ENCODE peak calls at places on chromosome 4, in eight cellular contexts. F is neural progenitor cell; C is Kasumi-1; W is T-helper 17 cell; U is left ventricle myocardium inferior; Q is NCI-H1436; A is GM04504; V is CD4-positive, alpha-beta T cell. H is an unnamed sample.
A peak's percentile ranks its signal among the peaks of the same experiment; 100 is the strongest.

GRCh38 chr4:77393981-77394380 is 211.6 kb upstream of the CXCL13 start:
- DNase-seq in F (no peak), C (no peak), W (no peak), U (no peak), Q (no peak), A (no peak), V (no peak), H (no peak)

GRCh38 chr4:93842512-93843252 is 14.1 kb downstream of the ATOH1 start:
- DNase-seq in F (no peak), C (no peak), W (no peak), U (no peak), Q (no peak), A (no peak), V (no peak), H (no peak)

GRCh38 chr4:10554694-10555093 is 97.5 kb upstream of the ZNF518B start:
- DNase-seq in F (peak; percentile 69), C (peak; percentile 56), W (peak; percentile 32), U (no peak), Q (no peak), A (peak; percentile 21), V (peak; percentile 18), H (peak; percentile 21)

GRCh38 chr4:82787342-82787741 is 11.3 kb downstream of the SCD5 start:
- DNase-seq in F (no peak), C (no peak), W (no peak), U (no peak), Q (no peak), A (no peak), V (no peak), H (peak; percentile 86)

GRCh38 chr4:173504181-173504503 is 25.9 kb downstream of the HAND2 start:
- DNase-seq in F (no peak), C (no peak), W (no peak), U (peak; percentile 37), Q (no peak), A (no peak), V (no peak), H (no peak)

GRCh38 chr4:184165291-184165690 is 52.4 kb downstream of the ENPP6 start:
- DNase-seq in F (no peak), C (no peak), W (no peak), U (no peak), Q (no peak), A (no peak), V (no peak), H (peak; percentile 27)

GRCh38 chr4:116361782-116362181 is 723.6 kb downstream of the TRAM1L1 start:
- DNase-seq in F (no peak), C (no peak), W (no peak), U (no peak), Q (no peak), A (no peak), V (no peak), H (peak; percentile 86)

GRCh38 chr4:76752911-76753494 is 144.9 kb downstream of the SOWAHB start:
- DNase-seq in F (no peak), C (no peak), W (no peak), U (no peak), Q (no peak), A (peak; percentile 99), V (no peak), H (peak; percentile 83)

GRCh38 chr4:106864231-106864630 is 171.9 kb downstream of the DKK2 start:
- DNase-seq in F (no peak), C (no peak), W (no peak), U (no peak), Q (no peak), A (peak; percentile 68), V (no peak), H (no peak)

GRCh38 chr4:102036619-102037376 is 246.3 kb downstream of the BANK1 start:
- DNase-seq in F (no peak), C (no peak), W (no peak), U (no peak), Q (no peak), A (peak; percentile 40), V (no peak), H (no peak)

GRCh38 chr4:23877758-23878229 is 12.1 kb downstream of the PPARGC1A start:
- DNase-seq in F (no peak), C (no peak), W (no peak), U (no peak), Q (no peak), A (no peak), V (no peak), H (no peak)

GRCh38 chr4:61277785-61278184 is 77.7 kb downstream of the ADGRL3 start:
- DNase-seq in F (no peak), C (no peak), W (no peak), U (no peak), Q (no peak), A (no peak), V (no peak), H (no peak)

GRCh38 chr4:76950846-76951321 is 1.3 kb downstream of the SEPTIN11 start:
- DNase-seq in F (peak; percentile 72), C (peak; percentile 60), W (no peak), U (no peak), Q (peak; percentile 61), A (no peak), V (no peak), H (peak; percentile 26)